ENCODE peak calls at places on chromosomes 2 and 18, in seven cellular contexts. L, V, S, G, O, I and Z are unnamed samples.

GRCh38 chr2:172226244-172227061 is 123.8 kb upstream of the DLX2 start:
- DNase-seq in O (no peak), S (no peak), I (no peak), G (peak), V (peak), L (no peak), Z (no peak)

GRCh38 chr2:104582471-104582870 is 271.4 kb upstream of the POU3F3 start:
- DNase-seq in G (no peak), L (no peak), V (no peak), I (no peak), S (no peak), O (no peak), Z (no peak)

GRCh38 chr2:16195681-16196070 is 255.3 kb downstream of the MYCN start:
- DNase-seq in S (no peak), V (no peak), O (no peak), I (no peak), L (no peak), G (no peak), Z (no peak)

GRCh38 chr2:11676640-11677039 is 6.6 kb upstream of the NTSR2 start:
- DNase-seq in S (no peak), O (peak), G (no peak), V (no peak), I (no peak), L (no peak), Z (no peak)

GRCh38 chr2:29223851-29224692 is 108.9 kb downstream of the CLIP4 start:
- DNase-seq in S (peak), O (no peak), V (peak), I (no peak), G (no peak), L (peak), Z (no peak)

GRCh38 chr18:3248062-3248669 is 565 bp downstream of the MYL12A start:
- DNase-seq in L (peak), O (no peak), G (no peak), I (peak), S (peak), V (no peak), Z (peak)

GRCh38 chr18:63987743-63988142 is 17.9 kb downstream of the SERPINB8 start:
- DNase-seq in I (no peak), G (no peak), L (peak), O (no peak), S (no peak), V (no peak), Z (no peak)

GRCh38 chr2:155026646-155027045 is 328.2 kb downstream of the KCNJ3 start:
- DNase-seq in I (no peak), V (no peak), G (no peak), O (no peak), L (no peak), S (no peak), Z (no peak)

GRCh38 chr2:118062048-118062447 is 26.2 kb upstream of the INSIG2 start:
- DNase-seq in S (no peak), L (peak), O (no peak), G (no peak), I (no peak), V (no peak), Z (no peak)

GRCh38 chr2:102033028-102033749 is 41.4 kb downstream of the IL1R2 start:
- DNase-seq in L (peak), O (no peak), S (peak), V (peak), G (no peak), I (peak), Z (no peak)

GRCh38 chr2:210577263-210578071 is 21.1 kb downstream of the CPS1 start:
- DNase-seq in G (peak), I (no peak), V (no peak), O (no peak), L (peak), S (peak), Z (peak)

GRCh38 chr2:10057231-10058107 is 14.1 kb downstream of the KLF11 start:
- DNase-seq in L (peak), V (peak), O (peak), G (peak), S (peak), I (peak), Z (peak)

GRCh38 chr2:20487392-20488135 is 40.7 kb downstream of the RHOB start:
- DNase-seq in I (no peak), O (peak), V (no peak), S (no peak), L (no peak), G (no peak), Z (peak)

GRCh38 chr2:13819896-13820295 is 812.6 kb upstream of the LRATD1 start:
- DNase-seq in V (no peak), L (peak), G (no peak), I (no peak), O (no peak), S (no peak), Z (no peak)

GRCh38 chr2:196370386-196370785 is 199.0 kb upstream of the STK17B start:
- DNase-seq in I (no peak), V (no peak), O (peak), S (no peak), G (no peak), L (no peak), Z (no peak)

GRCh38 chr18:38422216-38422615 is 856.6 kb upstream of the CELF4 start:
- DNase-seq in I (no peak), L (no peak), V (no peak), O (no peak), G (no peak), S (no peak), Z (no peak)

GRCh38 chr18:38427736-38428135 is 862.1 kb upstream of the CELF4 start:
- DNase-seq in V (no peak), L (no peak), G (no peak), S (no peak), I (no peak), O (no peak), Z (no peak)

GRCh38 chr18:38427234-38427633 is 861.6 kb upstream of the CELF4 start:
- DNase-seq in O (no peak), V (no peak), S (no peak), L (no peak), G (no peak), I (no peak), Z (peak)
- TF ChIP-seq CTCF in O (no peak), V (no peak), S (no peak), L (no peak), G (no peak), I (peak), Z (no peak)

GRCh38 chr2:169300617-169301530 is 61.5 kb downstream of the LRP2 start:
- DNase-seq in V (no peak), L (no peak), I (no peak), O (no peak), S (no peak), G (no peak), Z (peak)
- H3K4me3 ChIP-seq in V (no peak), L (no peak), I (no peak), O (peak), S (no peak), G (no peak), Z (peak)

GRCh38 chr2:203450571-203450970 is 84.5 kb downstream of the RAPH1 start:
- DNase-seq in G (no peak), I (no peak), L (no peak), V (peak), S (no peak), O (no peak), Z (no peak)
- TF ChIP-seq CTCF in G (no peak), I (no peak), L (no peak), V (no peak), S (no peak), O (no peak), Z (no peak)

GRCh38 chr2:138020432-138020831 is 56.2 kb downstream of the HNMT start:
- DNase-seq in S (no peak), I (no peak), L (peak), O (no peak), V (no peak), G (no peak), Z (no peak)
- H3K4me3 ChIP-seq in S (no peak), I (no peak), L (no peak), O (no peak), V (no peak), G (no peak), Z (no peak)

DNA sequence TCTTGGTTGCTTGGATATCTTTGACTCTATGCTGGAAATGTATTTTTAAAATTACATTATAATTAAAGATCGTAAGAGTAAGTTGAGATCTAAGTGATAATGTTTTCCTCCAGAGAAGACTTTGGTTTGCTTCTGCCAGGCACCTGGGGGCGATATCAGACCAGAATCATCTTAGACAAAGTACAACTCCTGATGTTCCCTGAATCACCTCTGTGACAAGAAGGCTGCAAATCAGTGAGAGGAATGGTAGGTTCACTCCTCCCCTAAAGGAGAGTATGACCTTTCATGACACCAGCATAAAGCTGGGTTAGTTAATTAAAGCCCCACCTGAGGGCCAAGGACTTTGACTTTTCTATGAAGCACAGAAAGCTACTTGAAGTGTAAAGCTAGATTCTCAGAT is 114.4 kb upstream of the DTNA start:
- DNase-seq in I (no peak), O (peak), L (peak), S (peak), G (no peak), V (no peak), Z (peak)
- TF ChIP-seq CTCF in I (peak), O (peak), L (peak), S (peak), G (no peak), V (no peak), Z (peak)